ENCODE peak calls at places on chromosomes 4 and X, in eight cellular contexts. One of them, this sample, is unnamed.

GRCh38 chr4:19304028-19304427 is 947.7 kb upstream of the SLIT2 start:
- DNase-seq in pancreas: no peak
- DNase-seq in activated T-cell treated with anti-CD3 and anti-CD28 coated beads for 24 hours: no peak
- DNase-seq in right lobe of liver: no peak
- DNase-seq in naive thymus-derived CD8-positive, alpha-beta T cell: no peak
- DNase-seq in brain microvascular endothelial cell: no peak
- DNase-seq in NAMALWA: no peak
- DNase-seq in iPS-NIHi11: no peak
- DNase-seq in this sample: no peak

GRCh38 chr4:113692809-113693411 is 68.6 kb downstream of the CAMK2D start:
- DNase-seq in pancreas: no peak
- DNase-seq in activated T-cell treated with anti-CD3 and anti-CD28 coated beads for 24 hours: no peak
- DNase-seq in right lobe of liver: no peak
- DNase-seq in naive thymus-derived CD8-positive, alpha-beta T cell: no peak
- DNase-seq in brain microvascular endothelial cell: no peak
- DNase-seq in NAMALWA: peak; percentile 79
- DNase-seq in iPS-NIHi11: no peak
- DNase-seq in this sample: no peak

GRCh38 chr4:72505314-72505744 is 63.7 kb downstream of the ADAMTS3 start:
- DNase-seq in pancreas: no peak
- DNase-seq in activated T-cell treated with anti-CD3 and anti-CD28 coated beads for 24 hours: no peak
- DNase-seq in right lobe of liver: peak; percentile 31
- DNase-seq in naive thymus-derived CD8-positive, alpha-beta T cell: no peak
- DNase-seq in brain microvascular endothelial cell: peak; percentile 30
- DNase-seq in NAMALWA: peak; percentile 40
- DNase-seq in iPS-NIHi11: peak; percentile 68
- DNase-seq in this sample: no peak

GRCh38 chrX:136941396-136942337 is 61.1 kb upstream of the RBMX start:
- DNase-seq in pancreas: no peak
- DNase-seq in activated T-cell treated with anti-CD3 and anti-CD28 coated beads for 24 hours: no peak
- DNase-seq in right lobe of liver: no peak
- DNase-seq in naive thymus-derived CD8-positive, alpha-beta T cell: no peak
- DNase-seq in brain microvascular endothelial cell: no peak
- DNase-seq in NAMALWA: no peak
- DNase-seq in iPS-NIHi11: no peak
- DNase-seq in this sample: no peak

GRCh38 chr4:54061873-54062272 is 2.5 kb downstream of the CHIC2 start:
- DNase-seq in pancreas: no peak
- DNase-seq in activated T-cell treated with anti-CD3 and anti-CD28 coated beads for 24 hours: no peak
- DNase-seq in right lobe of liver: no peak
- DNase-seq in naive thymus-derived CD8-positive, alpha-beta T cell: no peak
- DNase-seq in brain microvascular endothelial cell: no peak
- DNase-seq in NAMALWA: no peak
- DNase-seq in iPS-NIHi11: no peak
- DNase-seq in this sample: no peak

GRCh38 chrX:136616987-136617685 is 30.8 kb upstream of the CD40LG start:
- DNase-seq in pancreas: no peak
- DNase-seq in activated T-cell treated with anti-CD3 and anti-CD28 coated beads for 24 hours: no peak
- DNase-seq in right lobe of liver: no peak
- DNase-seq in naive thymus-derived CD8-positive, alpha-beta T cell: no peak
- DNase-seq in brain microvascular endothelial cell: no peak
- DNase-seq in NAMALWA: no peak
- DNase-seq in iPS-NIHi11: no peak
- DNase-seq in this sample: no peak

GRCh38 chr4:76984788-76985211 is 35.2 kb downstream of the SEPTIN11 start:
- DNase-seq in pancreas: no peak
- DNase-seq in activated T-cell treated with anti-CD3 and anti-CD28 coated beads for 24 hours: no peak
- DNase-seq in right lobe of liver: no peak
- DNase-seq in naive thymus-derived CD8-positive, alpha-beta T cell: no peak
- DNase-seq in brain microvascular endothelial cell: peak; percentile 99
- DNase-seq in NAMALWA: no peak
- DNase-seq in iPS-NIHi11: no peak
- DNase-seq in this sample: no peak

GRCh38 chr4:98686847-98687246 is 28.4 kb upstream of the TSPAN5 start:
- DNase-seq in pancreas: no peak
- DNase-seq in activated T-cell treated with anti-CD3 and anti-CD28 coated beads for 24 hours: no peak
- DNase-seq in right lobe of liver: no peak
- DNase-seq in naive thymus-derived CD8-positive, alpha-beta T cell: no peak
- DNase-seq in brain microvascular endothelial cell: no peak
- DNase-seq in NAMALWA: no peak
- DNase-seq in iPS-NIHi11: no peak
- DNase-seq in this sample: no peak

GRCh38 chrX:124395145-124395858 is 48.9 kb downstream of the SH2D1A start:
- DNase-seq in pancreas: no peak
- DNase-seq in activated T-cell treated with anti-CD3 and anti-CD28 coated beads for 24 hours: no peak
- DNase-seq in right lobe of liver: no peak
- DNase-seq in naive thymus-derived CD8-positive, alpha-beta T cell: no peak
- DNase-seq in brain microvascular endothelial cell: no peak
- DNase-seq in NAMALWA: peak; percentile 3
- DNase-seq in iPS-NIHi11: no peak
- DNase-seq in this sample: no peak

GRCh38 chr4:113328514-113328913 is 279.1 kb downstream of the ANK2 start:
- DNase-seq in pancreas: no peak
- DNase-seq in activated T-cell treated with anti-CD3 and anti-CD28 coated beads for 24 hours: no peak
- DNase-seq in right lobe of liver: no peak
- DNase-seq in naive thymus-derived CD8-positive, alpha-beta T cell: no peak
- DNase-seq in brain microvascular endothelial cell: no peak
- DNase-seq in NAMALWA: peak; percentile 20
- DNase-seq in iPS-NIHi11: peak; percentile 58
- DNase-seq in this sample: no peak

GRCh38 chr4:100430441-100430840 is 87.4 kb downstream of the EMCN start:
- DNase-seq in pancreas: no peak
- DNase-seq in activated T-cell treated with anti-CD3 and anti-CD28 coated beads for 24 hours: no peak
- DNase-seq in right lobe of liver: no peak
- DNase-seq in naive thymus-derived CD8-positive, alpha-beta T cell: no peak
- DNase-seq in brain microvascular endothelial cell: no peak
- DNase-seq in NAMALWA: no peak
- DNase-seq in iPS-NIHi11: no peak
- DNase-seq in this sample: no peak

GRCh38 chr4:48668254-48669017 is 111.6 kb downstream of the FRYL start:
- DNase-seq in pancreas: no peak
- DNase-seq in activated T-cell treated with anti-CD3 and anti-CD28 coated beads for 24 hours: no peak
- DNase-seq in right lobe of liver: no peak
- DNase-seq in naive thymus-derived CD8-positive, alpha-beta T cell: no peak
- DNase-seq in brain microvascular endothelial cell: no peak
- DNase-seq in NAMALWA: no peak
- DNase-seq in iPS-NIHi11: no peak
- DNase-seq in this sample: no peak

GRCh38 chr4:186660403-186660802 is 63.3 kb downstream of the FAT1 start:
- DNase-seq in pancreas: no peak
- DNase-seq in activated T-cell treated with anti-CD3 and anti-CD28 coated beads for 24 hours: no peak
- DNase-seq in right lobe of liver: no peak
- DNase-seq in naive thymus-derived CD8-positive, alpha-beta T cell: no peak
- DNase-seq in brain microvascular endothelial cell: no peak
- DNase-seq in NAMALWA: no peak
- DNase-seq in iPS-NIHi11: no peak
- DNase-seq in this sample: no peak

GRCh38 chr4:174867893-174868292 is 38.8 kb upstream of the GLRA3 start:
- DNase-seq in pancreas: no peak
- DNase-seq in activated T-cell treated with anti-CD3 and anti-CD28 coated beads for 24 hours: no peak
- DNase-seq in right lobe of liver: no peak
- DNase-seq in naive thymus-derived CD8-positive, alpha-beta T cell: no peak
- DNase-seq in brain microvascular endothelial cell: no peak
- DNase-seq in NAMALWA: no peak
- DNase-seq in iPS-NIHi11: no peak
- DNase-seq in this sample: no peak

GRCh38 chrX:76253432-76253831 is 80.6 kb downstream of the PBDC1 start:
- DNase-seq in pancreas: no peak
- DNase-seq in activated T-cell treated with anti-CD3 and anti-CD28 coated beads for 24 hours: no peak
- DNase-seq in right lobe of liver: no peak
- DNase-seq in naive thymus-derived CD8-positive, alpha-beta T cell: no peak
- DNase-seq in brain microvascular endothelial cell: peak; percentile 5
- DNase-seq in NAMALWA: peak; percentile 48
- DNase-seq in iPS-NIHi11: peak; percentile 25
- DNase-seq in this sample: peak; percentile 6

GRCh38 chrX:22278375-22278774 is 5.7 kb downstream of the CBLL2 start:
- DNase-seq in pancreas: no peak
- DNase-seq in activated T-cell treated with anti-CD3 and anti-CD28 coated beads for 24 hours: no peak
- DNase-seq in right lobe of liver: no peak
- DNase-seq in naive thymus-derived CD8-positive, alpha-beta T cell: no peak
- DNase-seq in brain microvascular endothelial cell: no peak
- DNase-seq in NAMALWA: no peak
- DNase-seq in iPS-NIHi11: peak; percentile 38
- DNase-seq in this sample: no peak

GRCh38 chrX:153776611-153777045 is 4.2 kb upstream of the SRPK3 start:
- DNase-seq in pancreas: peak; percentile 46
- DNase-seq in activated T-cell treated with anti-CD3 and anti-CD28 coated beads for 24 hours: no peak
- DNase-seq in right lobe of liver: peak; percentile 49
- DNase-seq in naive thymus-derived CD8-positive, alpha-beta T cell: no peak
- DNase-seq in brain microvascular endothelial cell: no peak
- DNase-seq in NAMALWA: peak; percentile 20
- DNase-seq in iPS-NIHi11: peak; percentile 36
- DNase-seq in this sample: no peak

GRCh38 chr4:2878346-2878745 is 34.7 kb downstream of the ADD1 start:
- DNase-seq in pancreas: no peak
- DNase-seq in activated T-cell treated with anti-CD3 and anti-CD28 coated beads for 24 hours: no peak
- DNase-seq in right lobe of liver: no peak
- DNase-seq in naive thymus-derived CD8-positive, alpha-beta T cell: no peak
- DNase-seq in brain microvascular endothelial cell: no peak
- DNase-seq in NAMALWA: no peak
- DNase-seq in iPS-NIHi11: no peak
- DNase-seq in this sample: no peak

GRCh38 chrX:9909254-9909653 is 57.9 kb upstream of the CLDN34 start:
- DNase-seq in pancreas: no peak
- DNase-seq in activated T-cell treated with anti-CD3 and anti-CD28 coated beads for 24 hours: no peak
- DNase-seq in right lobe of liver: no peak
- DNase-seq in naive thymus-derived CD8-positive, alpha-beta T cell: no peak
- DNase-seq in brain microvascular endothelial cell: no peak
- DNase-seq in NAMALWA: no peak
- DNase-seq in iPS-NIHi11: no peak
- DNase-seq in this sample: no peak

GRCh38 chr4:26330186-26330787 is 9.5 kb downstream of the RBPJ start:
- DNase-seq in pancreas: no peak
- DNase-seq in activated T-cell treated with anti-CD3 and anti-CD28 coated beads for 24 hours: no peak
- DNase-seq in right lobe of liver: no peak
- DNase-seq in naive thymus-derived CD8-positive, alpha-beta T cell: no peak
- DNase-seq in brain microvascular endothelial cell: peak; percentile 69
- DNase-seq in NAMALWA: peak; percentile 82
- DNase-seq in iPS-NIHi11: peak; percentile 31
- DNase-seq in this sample: no peak

GRCh38 chr4:19752600-19752999 is 499.1 kb upstream of the SLIT2 start:
- DNase-seq in pancreas: no peak
- DNase-seq in activated T-cell treated with anti-CD3 and anti-CD28 coated beads for 24 hours: no peak
- DNase-seq in right lobe of liver: no peak
- DNase-seq in naive thymus-derived CD8-positive, alpha-beta T cell: no peak
- DNase-seq in brain microvascular endothelial cell: no peak
- DNase-seq in NAMALWA: no peak
- DNase-seq in iPS-NIHi11: no peak
- DNase-seq in this sample: no peak

GRCh38 chr4:1081689-1082040 is 31.7 kb downstream of the RNF212 start:
- DNase-seq in pancreas: no peak
- DNase-seq in activated T-cell treated with anti-CD3 and anti-CD28 coated beads for 24 hours: no peak
- DNase-seq in right lobe of liver: no peak
- DNase-seq in naive thymus-derived CD8-positive, alpha-beta T cell: no peak
- DNase-seq in brain microvascular endothelial cell: no peak
- DNase-seq in NAMALWA: no peak
- DNase-seq in iPS-NIHi11: no peak
- DNase-seq in this sample: no peak

GRCh38 chr4:184826315-184827266 is 823 bp upstream of the ACSL1 start:
- DNase-seq in pancreas: peak; percentile 73
- DNase-seq in activated T-cell treated with anti-CD3 and anti-CD28 coated beads for 24 hours: no peak
- DNase-seq in right lobe of liver: peak; percentile 79
- DNase-seq in naive thymus-derived CD8-positive, alpha-beta T cell: peak; percentile 43
- DNase-seq in brain microvascular endothelial cell: no peak
- DNase-seq in NAMALWA: peak; percentile 59
- DNase-seq in iPS-NIHi11: no peak
- DNase-seq in this sample: peak; percentile 55

GRCh38 chr4:98605216-98605615 is 53.2 kb downstream of the TSPAN5 start:
- DNase-seq in pancreas: no peak
- DNase-seq in activated T-cell treated with anti-CD3 and anti-CD28 coated beads for 24 hours: no peak
- DNase-seq in right lobe of liver: no peak
- DNase-seq in naive thymus-derived CD8-positive, alpha-beta T cell: no peak
- DNase-seq in brain microvascular endothelial cell: peak; percentile 34
- DNase-seq in NAMALWA: no peak
- DNase-seq in iPS-NIHi11: no peak
- DNase-seq in this sample: no peak

GRCh38 chrX:19879181-19879580 is 8.2 kb downstream of the SH3KBP1 start:
- DNase-seq in pancreas: no peak
- DNase-seq in activated T-cell treated with anti-CD3 and anti-CD28 coated beads for 24 hours: no peak
- DNase-seq in right lobe of liver: no peak
- DNase-seq in naive thymus-derived CD8-positive, alpha-beta T cell: no peak
- DNase-seq in brain microvascular endothelial cell: no peak
- DNase-seq in NAMALWA: no peak
- DNase-seq in iPS-NIHi11: no peak
- DNase-seq in this sample: no peak

GRCh38 chrX:153395613-153396319 is 5.4 kb downstream of the PNMA6E start:
- DNase-seq in pancreas: peak; percentile 53
- DNase-seq in activated T-cell treated with anti-CD3 and anti-CD28 coated beads for 24 hours: no peak
- DNase-seq in right lobe of liver: no peak
- DNase-seq in naive thymus-derived CD8-positive, alpha-beta T cell: no peak
- DNase-seq in brain microvascular endothelial cell: no peak
- DNase-seq in NAMALWA: no peak
- DNase-seq in iPS-NIHi11: no peak
- DNase-seq in this sample: no peak

GRCh38 chrX:23195097-23195496 is 139.6 kb upstream of the PTCHD1 start:
- DNase-seq in pancreas: no peak
- DNase-seq in activated T-cell treated with anti-CD3 and anti-CD28 coated beads for 24 hours: no peak
- DNase-seq in right lobe of liver: no peak
- DNase-seq in naive thymus-derived CD8-positive, alpha-beta T cell: no peak
- DNase-seq in brain microvascular endothelial cell: peak; percentile 0
- DNase-seq in NAMALWA: no peak
- DNase-seq in iPS-NIHi11: no peak
- DNase-seq in this sample: no peak

GRCh38 chr4:174604198-174604597 is 81.9 kb upstream of the HPGD start:
- DNase-seq in pancreas: no peak
- DNase-seq in activated T-cell treated with anti-CD3 and anti-CD28 coated beads for 24 hours: no peak
- DNase-seq in right lobe of liver: no peak
- DNase-seq in naive thymus-derived CD8-positive, alpha-beta T cell: no peak
- DNase-seq in brain microvascular endothelial cell: no peak
- DNase-seq in NAMALWA: no peak
- DNase-seq in iPS-NIHi11: no peak
- DNase-seq in this sample: no peak

GRCh38 chr4:134906404-134907023 is 704.9 kb upstream of the PABPC4L start:
- DNase-seq in pancreas: no peak
- DNase-seq in activated T-cell treated with anti-CD3 and anti-CD28 coated beads for 24 hours: no peak
- DNase-seq in right lobe of liver: no peak
- DNase-seq in naive thymus-derived CD8-positive, alpha-beta T cell: no peak
- DNase-seq in brain microvascular endothelial cell: no peak
- DNase-seq in NAMALWA: peak; percentile 21
- DNase-seq in iPS-NIHi11: peak; percentile 34
- DNase-seq in this sample: no peak

GRCh38 chrX:46707274-46707965 is 51.5 kb downstream of the SLC9A7 start:
- DNase-seq in pancreas: no peak
- DNase-seq in activated T-cell treated with anti-CD3 and anti-CD28 coated beads for 24 hours: no peak
- DNase-seq in right lobe of liver: peak; percentile 65
- DNase-seq in naive thymus-derived CD8-positive, alpha-beta T cell: no peak
- DNase-seq in brain microvascular endothelial cell: no peak
- DNase-seq in NAMALWA: no peak
- DNase-seq in iPS-NIHi11: no peak
- DNase-seq in this sample: no peak

GRCh38 chr4:118396881-118397666 is 44.3 kb upstream of the PRSS12 start:
- DNase-seq in pancreas: no peak
- DNase-seq in activated T-cell treated with anti-CD3 and anti-CD28 coated beads for 24 hours: no peak
- DNase-seq in right lobe of liver: no peak
- DNase-seq in naive thymus-derived CD8-positive, alpha-beta T cell: no peak
- DNase-seq in brain microvascular endothelial cell: no peak
- DNase-seq in NAMALWA: no peak
- DNase-seq in iPS-NIHi11: no peak
- DNase-seq in this sample: no peak

GRCh38 chrX:63350551-63350950 is 581 bp downstream of the SPIN4 start:
- DNase-seq in pancreas: peak; percentile 48
- DNase-seq in activated T-cell treated with anti-CD3 and anti-CD28 coated beads for 24 hours: no peak
- DNase-seq in right lobe of liver: no peak
- DNase-seq in naive thymus-derived CD8-positive, alpha-beta T cell: no peak
- DNase-seq in brain microvascular endothelial cell: no peak
- DNase-seq in NAMALWA: peak; percentile 52
- DNase-seq in iPS-NIHi11: peak; percentile 13
- DNase-seq in this sample: peak; percentile 16

GRCh38 chrX:100673397-100673953 is 29.5 kb downstream of the SRPX2 start:
- DNase-seq in pancreas: no peak
- DNase-seq in activated T-cell treated with anti-CD3 and anti-CD28 coated beads for 24 hours: no peak
- DNase-seq in right lobe of liver: no peak
- DNase-seq in naive thymus-derived CD8-positive, alpha-beta T cell: no peak
- DNase-seq in brain microvascular endothelial cell: peak; percentile 69
- DNase-seq in NAMALWA: no peak
- DNase-seq in iPS-NIHi11: no peak
- DNase-seq in this sample: no peak

GRCh38 chrX:19543951-19544359 is 28.6 kb upstream of the MAP3K15 start:
- DNase-seq in pancreas: no peak
- DNase-seq in activated T-cell treated with anti-CD3 and anti-CD28 coated beads for 24 hours: no peak
- DNase-seq in right lobe of liver: no peak
- DNase-seq in naive thymus-derived CD8-positive, alpha-beta T cell: no peak
- DNase-seq in brain microvascular endothelial cell: no peak
- DNase-seq in NAMALWA: no peak
- DNase-seq in iPS-NIHi11: no peak
- DNase-seq in this sample: no peak